ENCODE peak calls at places on chromosomes 12 and 14, in four cellular contexts. One of them, this sample, is unnamed.
A peak's percentile ranks its signal among the peaks of the same experiment; 100 is the strongest.

GRCh38 chr14:42460673-42461072 is 854.0 kb downstream of the LRFN5 start:
- DNase-seq in IMR-90: no peak
- DNase-seq in GM12878: no peak
- DNase-seq in endothelial cell of umbilical vein: no peak
- DNase-seq in this sample: no peak

GRCh38 chr12:130485291-130486145 is 147.8 kb downstream of the PIWIL1 start:
- DNase-seq in IMR-90: no peak
- DNase-seq in GM12878: no peak
- DNase-seq in endothelial cell of umbilical vein: no peak
- DNase-seq in this sample: no peak

GRCh38 chr14:28488658-28489057 is 277.9 kb upstream of the FOXG1 start:
- DNase-seq in IMR-90: no peak
- DNase-seq in endothelial cell of umbilical vein: no peak
- DNase-seq in GM12878: no peak
- DNase-seq in this sample: no peak

GRCh38 chr14:31243860-31244259 is 36.3 kb upstream of the HECTD1 start:
- DNase-seq in IMR-90: no peak
- DNase-seq in GM12878: no peak
- DNase-seq in endothelial cell of umbilical vein: no peak
- DNase-seq in this sample: no peak

GRCh38 chr14:69713127-69713800 is 53.7 kb upstream of the SRSF5 start:
- DNase-seq in IMR-90: no peak
- DNase-seq in endothelial cell of umbilical vein: peak; percentile 62
- DNase-seq in GM12878: no peak
- DNase-seq in this sample: no peak

GRCh38 chr14:84442481-84442880 is 1087.5 kb upstream of the FLRT2 start:
- DNase-seq in endothelial cell of umbilical vein: peak; percentile 91
- DNase-seq in GM12878: no peak
- DNase-seq in IMR-90: no peak
- DNase-seq in this sample: no peak

GRCh38 chr12:104458645-104459555 is 2.2 kb downstream of the CHST11 start:
- DNase-seq in endothelial cell of umbilical vein: peak; percentile 50
- DNase-seq in GM12878: no peak
- DNase-seq in IMR-90: no peak
- DNase-seq in this sample: no peak

GRCh38 chr12:2891240-2892053 is 756 bp downstream of the TULP3 start:
- DNase-seq in endothelial cell of umbilical vein: peak; percentile 72
- DNase-seq in IMR-90: peak; percentile 61
- DNase-seq in GM12878: no peak
- DNase-seq in this sample: no peak

GRCh38 chr12:120101182-120101581 is 15.4 kb downstream of the RAB35 start:
- DNase-seq in GM12878: no peak
- DNase-seq in IMR-90: no peak
- DNase-seq in endothelial cell of umbilical vein: no peak
- DNase-seq in this sample: no peak

GRCh38 chr12:72028966-72029365 is 90.3 kb downstream of the TPH2 start:
- DNase-seq in GM12878: no peak
- DNase-seq in IMR-90: no peak
- DNase-seq in endothelial cell of umbilical vein: no peak
- DNase-seq in this sample: no peak

GRCh38 chr14:100317897-100318808 is 5.0 kb upstream of the SLC25A47 start:
- DNase-seq in IMR-90: peak; percentile 26
- DNase-seq in GM12878: no peak
- DNase-seq in endothelial cell of umbilical vein: peak; percentile 70
- DNase-seq in this sample: no peak

GRCh38 chr14:98714604-98715003 is 557.4 kb downstream of the BCL11B start:
- DNase-seq in GM12878: no peak
- DNase-seq in IMR-90: no peak
- DNase-seq in endothelial cell of umbilical vein: no peak
- DNase-seq in this sample: no peak

GRCh38 chr14:28101992-28102391 is 664.6 kb upstream of the FOXG1 start:
- DNase-seq in IMR-90: no peak
- DNase-seq in GM12878: no peak
- DNase-seq in endothelial cell of umbilical vein: no peak
- DNase-seq in this sample: no peak

GRCh38 chr12:124294686-124295315 is at the start of gene RFLNA:
- DNase-seq in IMR-90: no peak
- DNase-seq in GM12878: no peak
- DNase-seq in endothelial cell of umbilical vein: peak; percentile 42
- DNase-seq in this sample: no peak

GRCh38 chr12:132596016-132596415 is 14.4 kb downstream of the LRCOL1 start:
- DNase-seq in GM12878: no peak
- DNase-seq in IMR-90: peak; percentile 55
- DNase-seq in endothelial cell of umbilical vein: no peak
- DNase-seq in this sample: no peak

GRCh38 chr12:24195063-24195462 is 245.6 kb upstream of the SOX5 start:
- DNase-seq in GM12878: no peak
- DNase-seq in endothelial cell of umbilical vein: no peak
- DNase-seq in IMR-90: no peak
- DNase-seq in this sample: no peak

GRCh38 chr12:66861157-66861750 is 182.4 kb upstream of the GRIP1 start:
- DNase-seq in endothelial cell of umbilical vein: peak; percentile 79
- DNase-seq in GM12878: peak; percentile 1
- DNase-seq in IMR-90: peak; percentile 53
- DNase-seq in this sample: peak; percentile 6

DNA sequence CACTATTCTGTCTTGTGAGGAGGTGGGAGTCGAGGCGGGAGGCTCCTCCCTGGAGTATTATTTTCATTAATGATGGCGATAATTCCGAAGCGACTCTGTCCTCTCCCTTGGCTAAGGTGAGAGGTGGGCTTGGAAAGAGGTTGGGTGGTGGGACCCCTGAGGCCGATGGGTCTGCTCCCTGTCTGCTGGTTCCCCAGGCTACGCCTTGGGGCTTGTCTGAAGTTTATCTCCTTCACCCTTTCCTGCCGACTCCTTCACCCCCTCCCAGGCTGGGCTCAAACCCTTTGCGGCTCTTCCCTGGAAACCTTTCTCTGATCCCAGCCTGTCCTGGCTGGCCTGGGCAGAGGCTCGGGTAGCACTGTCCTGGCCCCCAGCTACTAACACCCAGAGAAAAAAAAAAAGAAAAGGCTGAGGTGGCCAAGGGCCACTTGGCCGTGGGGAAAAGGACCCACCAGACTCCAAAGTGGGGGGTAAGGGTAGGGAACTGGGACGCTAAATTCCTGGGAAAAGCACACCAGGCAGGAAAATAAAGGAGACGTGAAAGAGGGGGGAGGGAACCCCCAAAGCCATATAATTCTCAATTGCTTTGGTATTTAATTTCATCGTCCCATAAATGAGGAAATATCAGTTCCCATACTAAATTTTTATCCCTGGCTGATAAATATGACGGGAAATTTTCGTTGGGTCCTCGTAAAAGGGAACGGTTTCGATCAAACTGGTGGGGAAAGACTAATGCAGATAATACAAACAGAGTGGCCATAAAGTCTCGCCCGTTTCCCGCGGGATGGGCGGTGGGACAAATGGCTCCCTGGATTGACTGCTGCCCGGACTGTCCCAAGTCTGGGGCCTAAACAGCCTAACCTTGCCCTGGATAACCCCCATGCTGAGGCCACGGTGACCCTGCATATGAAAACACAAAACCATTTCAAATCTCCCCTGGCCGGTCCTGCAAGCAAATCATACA is 2.0 kb upstream of the HOXC10 start:
- DNase-seq in endothelial cell of umbilical vein: no peak
- DNase-seq in GM12878: no peak
- DNase-seq in IMR-90: no peak
- DNase-seq in this sample: no peak
- H3K9ac ChIP-seq in endothelial cell of umbilical vein: no peak overlapping the region
- H3K9ac ChIP-seq in GM12878: no peak overlapping the region
- H3K9ac ChIP-seq in IMR-90: no peak overlapping the region
- H3K9ac ChIP-seq in this sample: peak overlapping the region; percentile 71

GRCh38 chr12:31589582-31589895 is 1.4 kb downstream of the DENND5B start:
- DNase-seq in IMR-90: no peak
- DNase-seq in GM12878: no peak
- DNase-seq in endothelial cell of umbilical vein: peak; percentile 83
- DNase-seq in this sample: no peak
- H3K9ac ChIP-seq in IMR-90: peak overlapping the region; percentile 60
- H3K9ac ChIP-seq in GM12878: peak overlapping the region; percentile 90
- H3K9ac ChIP-seq in endothelial cell of umbilical vein: peak overlapping the region; percentile 97
- H3K9ac ChIP-seq in this sample: no peak overlapping the region

GRCh38 chr14:60241091-60241490 is 7.9 kb upstream of the PPM1A start:
- DNase-seq in IMR-90: no peak
- DNase-seq in endothelial cell of umbilical vein: no peak
- DNase-seq in GM12878: no peak
- DNase-seq in this sample: no peak
- H3K9ac ChIP-seq in IMR-90: no peak overlapping the region
- H3K9ac ChIP-seq in endothelial cell of umbilical vein: no peak overlapping the region
- H3K9ac ChIP-seq in GM12878: no peak overlapping the region
- H3K9ac ChIP-seq in this sample: no peak overlapping the region

DNA sequence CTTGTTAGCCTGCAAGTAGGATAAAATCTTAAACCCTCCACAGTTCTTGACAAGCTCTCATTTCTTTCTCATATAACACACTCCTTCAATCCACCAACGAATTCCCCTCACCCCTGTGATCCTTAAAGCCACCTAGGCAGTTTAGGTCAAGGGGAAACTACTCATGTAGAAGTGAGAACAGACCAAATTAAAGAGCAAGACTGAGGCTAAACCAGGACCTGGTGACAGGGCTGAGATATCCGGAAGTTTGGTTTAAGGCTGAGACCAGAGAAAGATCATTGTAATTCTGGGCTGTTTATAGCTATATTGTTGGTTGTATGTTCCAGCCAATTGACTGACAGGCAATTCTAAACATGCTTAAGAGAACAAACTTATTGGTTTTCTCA is 54.1 kb upstream of the PTGR2 start:
- DNase-seq in GM12878: no peak
- DNase-seq in IMR-90: no peak
- DNase-seq in endothelial cell of umbilical vein: no peak
- DNase-seq in this sample: no peak
- H3K9ac ChIP-seq in GM12878: no peak overlapping the region
- H3K9ac ChIP-seq in IMR-90: no peak overlapping the region
- H3K9ac ChIP-seq in endothelial cell of umbilical vein: no peak overlapping the region
- H3K9ac ChIP-seq in this sample: no peak overlapping the region

DNA sequence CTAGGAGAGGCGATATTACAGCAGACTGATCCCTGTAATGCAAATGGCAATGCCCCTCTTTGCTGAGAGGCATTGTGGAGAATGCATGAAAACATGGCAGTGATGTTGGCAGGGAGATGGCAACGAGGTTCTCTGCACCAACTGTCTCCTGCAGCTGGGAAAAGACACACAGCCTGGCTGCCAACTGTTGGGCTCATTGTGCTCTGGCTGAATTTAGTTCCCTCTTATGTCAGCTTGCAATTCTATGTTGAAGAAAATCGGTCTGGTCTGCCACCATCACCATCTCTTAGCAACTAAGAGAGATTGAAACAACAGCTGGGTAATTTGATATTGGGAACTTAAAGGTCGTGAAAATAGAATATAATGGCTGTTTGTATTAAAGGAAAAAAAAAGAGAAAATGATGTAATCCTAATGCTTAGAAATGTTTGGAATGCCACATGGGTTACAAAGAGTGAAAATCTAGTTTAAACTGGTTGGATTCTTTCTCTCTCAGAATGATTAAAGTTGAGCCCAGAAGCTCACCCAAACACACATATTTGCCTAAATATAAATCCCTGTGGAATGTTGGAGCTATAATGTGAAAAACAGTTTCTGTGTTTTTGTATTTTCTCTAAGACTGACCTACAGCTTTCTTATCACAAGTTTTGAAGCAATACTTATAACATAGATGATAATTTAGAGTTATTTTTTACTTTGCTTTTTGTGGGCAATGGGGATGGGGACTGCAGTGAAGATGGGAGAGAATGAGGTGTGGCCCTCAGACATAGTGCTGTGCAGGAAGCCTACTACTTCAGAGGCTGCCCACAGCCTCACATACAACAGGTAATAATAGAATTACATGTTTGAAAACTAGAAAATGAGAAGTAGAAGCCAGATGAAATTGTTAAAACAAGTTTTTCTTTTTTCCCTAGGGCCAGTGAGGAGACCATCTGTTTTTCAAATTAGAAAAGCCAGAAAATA is 143.7 kb downstream of the AKAP6 start:
- DNase-seq in GM12878: no peak
- DNase-seq in IMR-90: peak; percentile 81
- DNase-seq in endothelial cell of umbilical vein: peak; percentile 52
- DNase-seq in this sample: no peak
- H3K9ac ChIP-seq in GM12878: no peak overlapping the region
- H3K9ac ChIP-seq in IMR-90: peak overlapping the region; percentile 81
- H3K9ac ChIP-seq in endothelial cell of umbilical vein: no peak overlapping the region
- H3K9ac ChIP-seq in this sample: no peak overlapping the region

DNA sequence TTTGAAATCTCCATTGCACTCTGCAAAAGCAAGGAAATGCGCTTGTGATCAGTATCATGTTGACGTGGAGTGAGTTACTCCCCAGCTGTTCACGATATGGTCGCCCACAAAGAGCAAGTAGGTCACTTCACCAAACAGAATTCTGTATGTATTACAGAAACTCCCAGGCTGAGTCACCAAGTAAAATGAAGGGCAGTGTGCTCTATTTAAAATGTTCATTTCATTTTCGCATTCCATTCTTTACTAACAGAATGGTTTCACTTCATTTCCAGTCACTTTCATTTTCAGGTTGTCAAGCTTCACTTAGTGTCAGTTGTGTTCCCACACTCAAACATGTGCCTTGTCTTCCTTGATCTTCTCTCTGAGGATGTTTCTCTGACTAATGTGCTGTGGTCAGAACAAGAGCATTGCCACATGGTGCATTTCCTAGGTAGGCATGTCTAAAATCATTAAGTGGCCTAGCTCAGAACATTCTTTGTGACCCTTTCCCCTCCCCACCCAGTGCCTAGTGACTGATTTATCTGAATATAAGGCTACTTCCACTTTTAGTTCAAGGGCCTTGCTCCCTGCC is 391.2 kb downstream of the RAD51B start:
- DNase-seq in endothelial cell of umbilical vein: peak; percentile 84
- DNase-seq in IMR-90: peak; percentile 99
- DNase-seq in GM12878: peak; percentile 100
- DNase-seq in this sample: no peak
- H3K9ac ChIP-seq in endothelial cell of umbilical vein: peak overlapping the region; percentile 11
- H3K9ac ChIP-seq in IMR-90: peak overlapping the region; percentile 11
- H3K9ac ChIP-seq in GM12878: peak overlapping the region; percentile 2
- H3K9ac ChIP-seq in this sample: no peak overlapping the region

DNA sequence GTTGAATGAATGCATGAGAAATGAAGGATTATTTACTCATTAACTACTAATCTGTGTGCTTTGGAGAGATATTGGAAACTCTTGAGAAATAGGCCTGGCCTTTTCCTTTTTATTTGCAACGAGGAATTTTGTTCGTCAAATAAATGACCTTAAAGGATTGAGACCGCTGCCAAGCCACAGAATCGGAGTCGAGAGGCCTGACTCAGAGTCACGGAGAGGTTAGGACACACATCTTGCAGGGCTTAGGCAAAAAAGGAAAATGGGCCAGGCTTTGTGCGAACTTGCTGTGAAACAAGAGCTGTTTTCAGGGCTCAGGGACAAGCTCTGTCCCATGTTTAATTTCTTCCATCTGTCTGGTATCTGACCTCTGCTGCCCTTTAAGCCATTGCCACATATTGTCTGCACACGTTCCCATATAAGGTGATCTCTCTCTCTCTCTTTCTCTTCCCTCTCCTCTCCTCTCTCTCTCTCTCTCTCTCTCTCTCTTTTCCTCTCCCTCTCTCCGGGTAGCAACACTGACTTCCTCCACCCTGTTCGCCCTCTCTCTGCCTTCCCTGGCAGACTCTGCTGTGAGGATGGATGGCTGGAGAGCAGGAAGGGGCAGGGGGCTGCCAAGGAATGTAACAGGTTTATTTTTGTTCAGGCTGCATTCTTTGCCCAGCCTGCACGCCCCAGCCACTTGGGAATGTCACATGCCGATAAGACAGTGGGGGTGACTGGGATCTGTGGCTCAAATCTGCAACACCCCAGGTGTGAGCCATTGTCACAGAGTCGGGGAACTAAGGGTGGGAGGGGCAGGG is 14.9 kb upstream of the IFT81 start:
- DNase-seq in GM12878: no peak
- DNase-seq in IMR-90: peak; percentile 99
- DNase-seq in endothelial cell of umbilical vein: peak; percentile 81
- DNase-seq in this sample: no peak
- H3K9ac ChIP-seq in GM12878: no peak overlapping the region
- H3K9ac ChIP-seq in IMR-90: peak overlapping the region; percentile 85
- H3K9ac ChIP-seq in endothelial cell of umbilical vein: no peak overlapping the region
- H3K9ac ChIP-seq in this sample: no peak overlapping the region

This sample was measured in SK-N-MC.